ENCODE peak calls at places on chromosome 5, in five cellular contexts. J is T-helper 2 cell, P is heart right ventricle, X is neuronal stem cell, G is fibroblast of mammary gland. U is an unnamed sample.
A peak's percentile ranks its signal among the peaks of the same experiment; 100 is the strongest.

GRCh38 chr5:132296412-132297001 is 2.3 kb downstream of the SLC22A4 start:
- DNase-seq in X (no peak), G (peak; percentile 51), P (no peak), J (no peak), U (no peak)

GRCh38 chr5:144040615-144041394 is 129.7 kb downstream of the YIPF5 start:
- DNase-seq in X (no peak), J (no peak), G (no peak), P (no peak), U (no peak)

GRCh38 chr5:125703616-125704015 is 719.6 kb upstream of the GRAMD2B start:
- DNase-seq in G (no peak), P (no peak), J (no peak), X (no peak), U (no peak)

GRCh38 chr5:175254155-175254554 is 189.8 kb downstream of the DRD1 start:
- DNase-seq in J (no peak), X (no peak), G (peak; percentile 11), P (no peak), U (no peak)

GRCh38 chr5:39517800-39518199 is 93.0 kb upstream of the DAB2 start:
- DNase-seq in G (peak; percentile 88), X (no peak), J (no peak), P (no peak), U (no peak)

GRCh38 chr5:91180506-91180905 is 202.6 kb downstream of the ARRDC3 start:
- DNase-seq in X (no peak), J (no peak), G (no peak), P (no peak), U (no peak)

GRCh38 chr5:107570805-107571531 is 99.8 kb downstream of the EFNA5 start:
- DNase-seq in X (no peak), G (no peak), P (no peak), J (no peak), U (peak; percentile 48)

GRCh38 chr5:108315829-108316228 is 66.1 kb downstream of the FBXL17 start:
- DNase-seq in P (no peak), G (no peak), X (no peak), J (no peak), U (no peak)

GRCh38 chr5:137621861-137622823 is 113.7 kb downstream of the KLHL3 start:
- DNase-seq in J (no peak), X (no peak), G (peak; percentile 51), P (peak; percentile 44), U (no peak)

GRCh38 chr5:43233946-43234345 is 41.9 kb downstream of the NIM1K start:
- DNase-seq in J (no peak), X (no peak), P (no peak), G (no peak), U (no peak)

GRCh38 chr5:159913048-159913447 is 3.2 kb upstream of the ADRA1B start:
- DNase-seq in J (no peak), P (no peak), X (no peak), G (peak; percentile 94), U (no peak)